ENCODE peak calls at places on chromosomes 1 and 21, in six cellular contexts. F is heart left ventricle, X is pancreas, O is HCT116, Z is colonic mucosa, H is brain microvascular endothelial cell. N is an unnamed sample.

GRCh38 chr1:39507230-39507928 is 15.9 kb downstream of the BMP8A start:
- DNase-seq in H (no peak), F (no peak), O (no peak), X (no peak), Z (no peak), N (no peak)

GRCh38 chr1:220908757-220909156 is 29.5 kb downstream of the HLX start:
- DNase-seq in F (no peak), Z (no peak), O (peak; percentile 1), X (no peak), H (no peak), N (no peak)

GRCh38 chr1:75034376-75034775 is 99.8 kb upstream of the LHX8 start:
- DNase-seq in O (no peak), X (no peak), F (no peak), Z (no peak), H (no peak), N (no peak)

GRCh38 chr21:31193761-31194160 is 150.3 kb downstream of the TIAM1 start:
- DNase-seq in Z (no peak), O (no peak), H (no peak), F (no peak), X (no peak), N (no peak)

GRCh38 chr1:193747579-193747978 is 561.2 kb upstream of the B3GALT2 start:
- DNase-seq in O (no peak), Z (no peak), X (no peak), F (no peak), H (peak; percentile 54), N (no peak)

GRCh38 chr1:6121021-6121421 is 59.1 kb downstream of the CHD5 start:
- DNase-seq in Z (no peak), F (no peak), X (no peak), H (no peak), O (no peak), N (no peak)

GRCh38 chr1:150302907-150303306 is 9.2 kb downstream of the MRPS21 start:
- DNase-seq in O (no peak), F (no peak), H (no peak), Z (no peak), X (no peak), N (no peak)

GRCh38 chr1:213247038-213247437 is 196.0 kb downstream of the RPS6KC1 start:
- DNase-seq in F (no peak), Z (no peak), O (no peak), H (no peak), X (no peak), N (no peak)

GRCh38 chr1:26016258-26016943 is 5.2 kb upstream of the EXTL1 start:
- DNase-seq in F (no peak), X (no peak), H (no peak), Z (no peak), O (no peak), N (no peak)

GRCh38 chr1:109265741-109266330 is 16.5 kb downstream of the CELSR2 start:
- DNase-seq in H (no peak), F (no peak), O (no peak), X (no peak), Z (no peak), N (no peak)

GRCh38 chr1:106753069-106753468 is 303.4 kb upstream of the PRMT6 start:
- DNase-seq in X (no peak), F (no peak), Z (no peak), O (no peak), H (no peak), N (no peak)

GRCh38 chr1:9787702-9788101 is 36.1 kb downstream of the CLSTN1 start:
- DNase-seq in Z (no peak), H (no peak), F (no peak), X (no peak), O (no peak), N (no peak)

GRCh38 chr1:199041173-199041914 is 402.5 kb downstream of the PTPRC start:
- DNase-seq in O (no peak), F (no peak), H (no peak), X (no peak), Z (no peak), N (no peak)

GRCh38 chr21:36691539-36692124 is 7.3 kb upstream of the SIM2 start:
- DNase-seq in Z (no peak), F (no peak), H (no peak), O (no peak), X (no peak), N (no peak)

GRCh38 chr21:36692844-36693143 is 6.1 kb upstream of the SIM2 start:
- DNase-seq in O (no peak), Z (no peak), H (no peak), X (no peak), F (no peak), N (no peak)

GRCh38 chr21:36690637-36691538 is 8.0 kb upstream of the SIM2 start:
- DNase-seq in O (no peak), F (no peak), H (no peak), Z (no peak), X (no peak), N (no peak)

GRCh38 chr21:36693144-36694040 is 5.5 kb upstream of the SIM2 start:
- DNase-seq in O (no peak), H (no peak), X (no peak), F (no peak), Z (no peak), N (no peak)

DNA sequence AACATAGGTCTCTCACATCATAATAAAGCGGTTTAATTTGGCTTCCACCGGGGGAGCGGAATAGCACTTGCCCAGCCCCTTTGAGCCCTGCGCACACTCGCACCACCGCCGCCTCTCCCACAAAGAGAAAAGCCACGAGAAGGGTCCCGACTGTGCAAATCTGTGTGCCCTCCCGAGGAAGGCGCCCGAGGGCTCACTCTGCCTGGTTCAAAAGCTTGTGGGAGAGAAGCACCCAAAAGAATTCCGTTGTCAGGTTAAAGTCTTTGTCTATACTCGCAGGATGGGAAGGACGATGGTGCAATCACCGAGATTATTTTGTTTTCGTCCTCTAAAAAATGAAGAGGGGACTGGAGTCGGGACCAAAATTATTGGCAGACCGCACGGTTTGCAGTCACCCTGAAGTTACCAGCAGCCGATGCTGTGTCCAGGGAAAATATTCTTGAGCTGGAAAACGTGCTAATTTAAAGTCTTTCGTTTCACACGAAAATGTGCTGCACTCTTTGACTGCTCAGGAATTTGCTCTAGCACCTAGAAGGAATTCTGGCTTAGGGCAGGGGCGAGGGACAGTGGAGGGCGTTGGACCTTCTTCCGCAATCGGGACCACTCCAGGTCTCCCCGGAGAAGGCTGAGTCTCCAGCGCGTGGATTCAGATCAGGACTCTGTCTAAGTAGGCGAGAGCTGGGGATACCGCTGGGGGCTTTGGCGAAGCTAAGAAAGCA is 6.6 kb upstream of the SIM2 start:
- DNase-seq in F (no peak), X (no peak), Z (no peak), O (no peak), H (no peak), N (no peak)
- H3K27me3 ChIP-seq in F (peaks cover 89% of the 10 kb centered on the region), X (peaks cover 74% of the 10 kb centered on the region), Z (peaks cover 71% of the 10 kb centered on the region), O (no peaks in the 10 kb centered on the region), H (peaks cover 85% of the 10 kb centered on the region), N (peaks cover 73% of the 10 kb centered on the region)

DNA sequence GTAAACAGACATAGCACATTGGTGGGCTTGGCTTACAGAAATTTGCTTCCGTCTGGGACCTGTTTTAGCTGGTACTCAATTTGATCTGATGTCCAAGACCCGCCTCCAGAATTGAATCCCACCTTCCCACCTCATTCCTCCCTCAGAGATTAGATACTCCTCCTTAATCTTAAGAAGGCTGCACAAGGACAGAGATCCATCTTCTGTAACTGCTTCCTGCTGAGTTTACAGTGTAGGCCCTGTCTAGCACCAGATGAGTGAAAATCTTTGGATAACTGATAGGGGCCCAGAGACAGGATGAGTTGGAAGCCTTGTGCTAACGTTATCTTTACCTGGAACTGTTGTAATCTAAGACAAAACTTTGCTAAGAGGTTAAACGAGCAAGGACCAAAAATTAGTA is 26.9 kb downstream of the SUCO start:
- DNase-seq in Z (no peak), O (no peak), X (no peak), H (no peak), F (no peak), N (no peak)
- TF ChIP-seq CTCF in Z (no peak), O (no peak), X (no peak), H (no peak), F (no peak), N (no peak)

GRCh38 chr1:159877695-159878444 is 15.4 kb upstream of the VSIG8 start:
- DNase-seq in F (no peak), Z (no peak), O (no peak), X (no peak), H (no peak), N (no peak)

GRCh38 chr1:159870704-159871103 is 8.2 kb upstream of the VSIG8 start:
- DNase-seq in F (no peak), X (no peak), O (no peak), H (no peak), Z (no peak), N (no peak)

GRCh38 chr1:159869607-159870006 is 7.2 kb upstream of the VSIG8 start:
- DNase-seq in X (no peak), F (no peak), H (no peak), Z (no peak), O (no peak), N (no peak)

GRCh38 chr1:159872896-159873295 is 10.4 kb upstream of the VSIG8 start:
- DNase-seq in F (no peak), X (no peak), H (no peak), Z (no peak), O (no peak), N (no peak)

DNA sequence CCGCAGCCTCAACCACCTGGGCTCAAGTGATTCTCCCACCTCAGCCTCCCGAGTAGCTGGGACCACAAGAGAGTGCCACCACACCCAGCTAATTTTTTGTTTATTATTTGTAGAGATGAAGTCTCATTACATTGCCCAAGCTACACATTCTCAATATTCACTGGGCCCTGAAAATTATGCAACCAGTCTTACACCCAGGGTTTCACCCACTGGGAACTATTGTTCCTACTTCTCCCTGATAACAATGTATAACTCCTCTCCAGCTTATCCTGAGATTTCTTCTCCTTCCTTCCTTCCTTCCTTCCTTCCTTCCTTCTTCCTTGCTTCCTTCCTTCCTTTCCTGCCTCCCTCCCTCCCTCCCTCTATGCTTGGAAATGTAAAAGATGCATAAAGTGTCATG is 11.1 kb upstream of the VSIG8 start:
- DNase-seq in F (no peak), H (no peak), O (no peak), Z (no peak), X (no peak), N (no peak)
- H3K4me3 ChIP-seq in F (no peak overlapping the region), H (no peak overlapping the region), O (no peak overlapping the region), Z (no peak overlapping the region), X (no peak overlapping the region), N (no peak overlapping the region)

GRCh38 chr1:245345191-245345884 is 190.6 kb downstream of the KIF26B start:
- DNase-seq in X (no peak), Z (no peak), H (no peak), O (no peak), F (no peak), N (no peak)
- H3K27me3 ChIP-seq in X (no peaks in the 10 kb centered on the region), Z (no peaks in the 10 kb centered on the region), H (no peaks in the 10 kb centered on the region), O (no peaks in the 10 kb centered on the region), F (no peaks in the 10 kb centered on the region), N (no peaks in the 10 kb centered on the region)

DNA sequence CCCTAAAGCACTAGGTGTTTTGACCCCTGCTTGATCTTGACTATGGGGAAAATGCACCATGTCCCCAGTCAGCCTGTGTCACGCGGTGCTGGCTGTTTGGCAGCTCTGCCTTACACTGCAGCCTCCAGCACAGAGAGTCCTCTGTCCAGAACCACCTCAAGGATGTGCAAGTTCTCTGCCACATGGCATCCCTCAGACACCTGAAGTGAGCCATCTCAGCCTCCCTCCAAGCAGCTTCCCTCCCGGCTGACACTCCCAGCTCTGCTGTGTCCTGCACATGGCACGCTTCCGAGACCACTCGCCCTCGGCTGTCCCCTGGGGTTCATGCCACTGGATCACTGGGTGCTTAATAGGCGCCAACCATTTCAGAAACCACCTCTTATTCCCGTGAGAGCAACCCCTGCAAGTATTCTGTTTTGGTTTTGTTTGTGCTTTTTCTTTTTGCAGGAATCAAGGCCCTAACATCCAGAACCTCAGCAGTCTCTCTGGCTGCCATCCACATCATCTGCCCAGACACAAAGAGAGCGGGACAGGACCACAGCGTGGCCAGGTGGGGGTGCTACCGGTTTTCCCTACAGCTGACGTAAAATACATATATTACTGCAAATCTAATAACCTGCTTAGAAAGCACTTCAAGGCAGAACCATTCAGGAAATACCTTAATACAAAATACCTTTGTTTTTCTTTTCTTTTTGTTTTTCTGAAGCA is 45.7 kb downstream of the CAPZB start:
- DNase-seq in O (no peak), H (no peak), X (no peak), Z (no peak), F (peak; percentile 75), N (no peak)
- TF ChIP-seq CTCF in O (peak; percentile 52), H (peak; percentile 37), X (no peak), Z (peak; percentile 18), F (peak; percentile 7), N (peak; percentile 22)